ENCODE peak calls at places on chromosomes 6 and 20, in four cellular contexts. One of them, this sample, is unnamed.

GRCh38 chr20:2955257-2955950 is 82.1 kb downstream of the PTPRA start:
- DNase-seq in HepG2: no peak
- DNase-seq in K562: no peak
- DNase-seq in GM12878: no peak
- DNase-seq in this sample: no peak

GRCh38 chr6:10837009-10837691 is 1.2 kb downstream of the MAK start:
- DNase-seq in HepG2: no peak
- DNase-seq in K562: peak
- DNase-seq in GM12878: no peak
- DNase-seq in this sample: peak

GRCh38 chr6:109279628-109280027 is 102.6 kb downstream of the CD164 start:
- DNase-seq in HepG2: no peak
- DNase-seq in K562: no peak
- DNase-seq in GM12878: no peak
- DNase-seq in this sample: no peak

GRCh38 chr6:137875606-137876005 is 8.5 kb downstream of the TNFAIP3 start:
- DNase-seq in HepG2: no peak
- DNase-seq in K562: no peak
- DNase-seq in GM12878: no peak
- DNase-seq in this sample: no peak

GRCh38 chr6:97064578-97064977 is 140.1 kb downstream of the KLHL32 start:
- DNase-seq in HepG2: no peak
- DNase-seq in K562: no peak
- DNase-seq in GM12878: no peak
- DNase-seq in this sample: no peak

GRCh38 chr6:15375018-15375417 is 129.1 kb downstream of the JARID2 start:
- DNase-seq in HepG2: no peak
- DNase-seq in K562: no peak
- DNase-seq in GM12878: no peak
- DNase-seq in this sample: no peak

GRCh38 chr6:158361961-158362634 is 49.8 kb downstream of the TULP4 start:
- DNase-seq in HepG2: no peak
- DNase-seq in K562: no peak
- DNase-seq in GM12878: no peak
- DNase-seq in this sample: no peak

GRCh38 chr20:45105317-45105716 is 4.4 kb upstream of the KCNS1 start:
- DNase-seq in HepG2: no peak
- DNase-seq in K562: peak
- DNase-seq in GM12878: no peak
- DNase-seq in this sample: no peak

GRCh38 chr6:87875781-87876180 is 171.9 kb upstream of the SPACA1 start:
- DNase-seq in HepG2: peak
- DNase-seq in K562: no peak
- DNase-seq in GM12878: no peak
- DNase-seq in this sample: no peak

GRCh38 chr6:99885051-99885450 is 109.0 kb downstream of the MCHR2 start:
- DNase-seq in HepG2: no peak
- DNase-seq in K562: no peak
- DNase-seq in GM12878: no peak
- DNase-seq in this sample: no peak

GRCh38 chr6:50847890-50848594 is 29.4 kb downstream of the TFAP2B start:
- DNase-seq in HepG2: no peak
- DNase-seq in K562: no peak
- DNase-seq in GM12878: no peak
- DNase-seq in this sample: no peak

GRCh38 chr6:170435766-170436165 is 117.3 kb downstream of the PSMB1 start:
- DNase-seq in HepG2: no peak
- DNase-seq in K562: no peak
- DNase-seq in GM12878: no peak
- DNase-seq in this sample: no peak

GRCh38 chr6:40543133-40543532 is 44.0 kb downstream of the LRFN2 start:
- DNase-seq in HepG2: no peak
- DNase-seq in K562: no peak
- DNase-seq in GM12878: no peak
- DNase-seq in this sample: no peak

GRCh38 chr6:1424306-1424927 is 35.0 kb downstream of the FOXF2 start:
- DNase-seq in HepG2: peak
- DNase-seq in K562: no peak
- DNase-seq in GM12878: no peak
- DNase-seq in this sample: peak

GRCh38 chr6:16239090-16239797 is 857 bp downstream of the GMPR start:
- DNase-seq in HepG2: no peak
- DNase-seq in K562: no peak
- DNase-seq in GM12878: no peak
- DNase-seq in this sample: no peak

GRCh38 chr6:33128318-33128717 is 52.5 kb downstream of the HLA-DPB1 start:
- DNase-seq in HepG2: no peak
- DNase-seq in K562: no peak
- DNase-seq in GM12878: no peak
- DNase-seq in this sample: no peak

GRCh38 chr6:15017251-15017650 is 228.6 kb upstream of the JARID2 start:
- DNase-seq in HepG2: no peak
- DNase-seq in K562: peak
- DNase-seq in GM12878: no peak
- DNase-seq in this sample: peak

GRCh38 chr6:13709698-13710551 is 1.7 kb downstream of the RANBP9 start:
- DNase-seq in HepG2: peak
- DNase-seq in K562: peak
- DNase-seq in GM12878: no peak
- DNase-seq in this sample: no peak

GRCh38 chr20:14178952-14179351 is 158.5 kb downstream of the FLRT3 start:
- DNase-seq in HepG2: no peak
- DNase-seq in K562: no peak
- DNase-seq in GM12878: no peak
- DNase-seq in this sample: no peak

GRCh38 chr6:28673800-28674671 is 148.4 kb downstream of the GPX5 start:
- DNase-seq in HepG2: peak
- DNase-seq in K562: no peak
- DNase-seq in GM12878: peak
- DNase-seq in this sample: peak

GRCh38 chr20:57498425-57499400 is 26.2 kb downstream of the CTCFL start:
- DNase-seq in HepG2: no peak
- DNase-seq in K562: no peak
- DNase-seq in GM12878: no peak
- DNase-seq in this sample: no peak

GRCh38 chr6:82924799-82925535 is 140.7 kb downstream of the UBE3D start:
- DNase-seq in HepG2: no peak
- DNase-seq in K562: no peak
- DNase-seq in GM12878: no peak
- DNase-seq in this sample: no peak

GRCh38 chr20:35463455-35464300 is 8.3 kb downstream of the CEP250 start:
- DNase-seq in HepG2: peak
- DNase-seq in K562: peak
- DNase-seq in GM12878: no peak
- DNase-seq in this sample: peak

GRCh38 chr6:135258970-135259369 is 77.9 kb downstream of the MYB start:
- DNase-seq in HepG2: no peak
- DNase-seq in K562: no peak
- DNase-seq in GM12878: no peak
- DNase-seq in this sample: no peak

GRCh38 chr6:5125152-5126006 is 40.2 kb downstream of the PPP1R3G start:
- DNase-seq in HepG2: peak
- DNase-seq in K562: peak
- DNase-seq in GM12878: no peak
- DNase-seq in this sample: no peak

GRCh38 chr20:25076201-25076600 is 5.7 kb downstream of the VSX1 start:
- DNase-seq in HepG2: no peak
- DNase-seq in K562: no peak
- DNase-seq in GM12878: no peak
- DNase-seq in this sample: no peak

GRCh38 chr6:30075094-30075986 is at the start of gene RNF39:
- DNase-seq in HepG2: peak
- DNase-seq in K562: peak
- DNase-seq in GM12878: no peak
- DNase-seq in this sample: no peak

GRCh38 chr6:148720371-148720770 is 26.5 kb upstream of the UST start:
- DNase-seq in HepG2: no peak
- DNase-seq in K562: no peak
- DNase-seq in GM12878: no peak
- DNase-seq in this sample: no peak

GRCh38 chr6:46876126-46876525 is 45.6 kb downstream of the ADGRF5 start:
- DNase-seq in HepG2: no peak
- DNase-seq in K562: no peak
- DNase-seq in GM12878: no peak
- DNase-seq in this sample: no peak

GRCh38 chr6:42136508-42137191 is 5.8 kb downstream of the C6orf132 start:
- DNase-seq in HepG2: peak
- DNase-seq in K562: peak
- DNase-seq in GM12878: peak
- DNase-seq in this sample: peak

GRCh38 chr6:148134566-148134965 is 208.1 kb upstream of the SASH1 start:
- DNase-seq in HepG2: no peak
- DNase-seq in K562: no peak
- DNase-seq in GM12878: no peak
- DNase-seq in this sample: no peak

GRCh38 chr6:107116923-107117417 is 1.7 kb upstream of the BEND3 start:
- DNase-seq in HepG2: no peak
- DNase-seq in K562: no peak
- DNase-seq in GM12878: no peak
- DNase-seq in this sample: no peak

GRCh38 chr6:107116328-107116892 is 1.1 kb upstream of the BEND3 start:
- DNase-seq in HepG2: no peak
- DNase-seq in K562: no peak
- DNase-seq in GM12878: no peak
- DNase-seq in this sample: no peak

GRCh38 chr6:107121266-107121665 is 6.0 kb upstream of the BEND3 start:
- DNase-seq in HepG2: no peak
- DNase-seq in K562: no peak
- DNase-seq in GM12878: no peak
- DNase-seq in this sample: no peak

GRCh38 chr6:107120404-107120803 is 5.1 kb upstream of the BEND3 start:
- DNase-seq in HepG2: no peak
- DNase-seq in K562: no peak
- DNase-seq in GM12878: no peak
- DNase-seq in this sample: no peak

DNA sequence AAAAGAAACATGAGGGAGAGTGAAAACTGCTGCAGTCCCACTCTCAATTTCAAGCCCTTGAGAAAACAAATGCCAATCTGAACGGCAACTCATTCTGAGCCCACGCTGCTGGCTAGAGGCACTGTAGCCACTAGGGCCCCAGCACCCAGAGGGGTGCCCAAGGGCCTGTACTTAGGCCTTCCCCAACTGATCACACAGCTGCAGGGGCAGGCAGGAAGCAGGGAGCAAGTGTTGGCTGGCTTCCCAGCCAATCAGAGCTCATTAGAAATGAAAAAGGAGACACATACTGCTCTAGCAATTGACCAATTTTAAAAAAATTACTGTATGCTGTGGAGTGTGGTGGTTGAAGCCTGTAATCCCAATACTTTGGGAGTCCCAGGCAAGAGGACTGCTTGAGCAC is 3.7 kb upstream of the BEND3 start:
- DNase-seq in HepG2: no peak
- DNase-seq in K562: no peak
- DNase-seq in GM12878: no peak
- DNase-seq in this sample: no peak
- TF ChIP-seq FOXM1 in HepG2: no peak
- TF ChIP-seq FOXM1 in K562: no peak
- TF ChIP-seq FOXM1 in GM12878: no peak
- TF ChIP-seq FOXM1 in this sample: no peak

GRCh38 chr20:50911716-50912115 is 19.5 kb downstream of the ADNP start:
- DNase-seq in HepG2: no peak
- DNase-seq in K562: no peak
- DNase-seq in GM12878: peak
- DNase-seq in this sample: no peak
- TF ChIP-seq TARDBP in HepG2: no peak
- TF ChIP-seq TARDBP in K562: no peak
- TF ChIP-seq TARDBP in GM12878: no peak
- TF ChIP-seq TARDBP in this sample: no peak

GRCh38 chr20:10741060-10741459 is 67.3 kb upstream of the JAG1 start:
- DNase-seq in HepG2: no peak
- DNase-seq in K562: no peak
- DNase-seq in GM12878: no peak
- DNase-seq in this sample: no peak
- TF ChIP-seq FOXM1 in HepG2: no peak
- TF ChIP-seq FOXM1 in K562: no peak
- TF ChIP-seq FOXM1 in GM12878: no peak
- TF ChIP-seq FOXM1 in this sample: no peak

GRCh38 chr6:43274916-43275597 is 23.0 kb upstream of the SLC22A7 start:
- DNase-seq in HepG2: peak
- DNase-seq in K562: peak
- DNase-seq in GM12878: no peak
- DNase-seq in this sample: no peak
- TF ChIP-seq TARDBP in HepG2: peak
- TF ChIP-seq TARDBP in K562: no peak
- TF ChIP-seq TARDBP in GM12878: no peak
- TF ChIP-seq TARDBP in this sample: no peak

GRCh38 chr20:50110141-50111047 is 2.6 kb downstream of the UBE2V1 start:
- DNase-seq in HepG2: peak
- DNase-seq in K562: no peak
- DNase-seq in GM12878: peak
- DNase-seq in this sample: no peak
- TF ChIP-seq FOXM1 in HepG2: no peak
- TF ChIP-seq FOXM1 in K562: no peak
- TF ChIP-seq FOXM1 in GM12878: no peak
- TF ChIP-seq FOXM1 in this sample: no peak